ENCODE peak calls at places on chromosomes 6 and 20, in seven cellular contexts. One of them, this sample, is unnamed.

GRCh38 chr20:38129248-38129865 is 35.7 kb downstream of the TGM2 start:
- DNase-seq in prostate gland: no peak
- DNase-seq in breast epithelium: no peak
- DNase-seq in heart left ventricle: no peak
- DNase-seq in IMR-90: no peak
- DNase-seq in NB4: no peak
- DNase-seq in A549: no peak
- DNase-seq in this sample: peak

GRCh38 chr6:149884617-149885016 is 13.3 kb downstream of the RAET1E start:
- DNase-seq in prostate gland: no peak
- DNase-seq in breast epithelium: no peak
- DNase-seq in heart left ventricle: no peak
- DNase-seq in IMR-90: no peak
- DNase-seq in NB4: no peak
- DNase-seq in A549: no peak
- DNase-seq in this sample: no peak

GRCh38 chr20:46724343-46724959 is 15.0 kb downstream of the SLC2A10 start:
- DNase-seq in prostate gland: no peak
- DNase-seq in breast epithelium: no peak
- DNase-seq in heart left ventricle: no peak
- DNase-seq in IMR-90: no peak
- DNase-seq in NB4: no peak
- DNase-seq in A549: no peak
- DNase-seq in this sample: no peak

GRCh38 chr6:41503841-41504525 is 42.2 kb upstream of the FOXP4 start:
- DNase-seq in prostate gland: no peak
- DNase-seq in breast epithelium: peak
- DNase-seq in heart left ventricle: no peak
- DNase-seq in IMR-90: peak
- DNase-seq in NB4: peak
- DNase-seq in A549: peak
- DNase-seq in this sample: no peak

GRCh38 chr6:158026901-158027589 is 45.4 kb downstream of the SYNJ2 start:
- DNase-seq in prostate gland: no peak
- DNase-seq in breast epithelium: no peak
- DNase-seq in heart left ventricle: no peak
- DNase-seq in IMR-90: no peak
- DNase-seq in NB4: no peak
- DNase-seq in A549: no peak
- DNase-seq in this sample: no peak

GRCh38 chr6:34248198-34248726 is 544 bp downstream of the SMIM29 start:
- DNase-seq in prostate gland: no peak
- DNase-seq in breast epithelium: peak
- DNase-seq in heart left ventricle: peak
- DNase-seq in IMR-90: peak
- DNase-seq in NB4: peak
- DNase-seq in A549: peak
- DNase-seq in this sample: peak

GRCh38 chr6:14786008-14786407 is 459.9 kb upstream of the JARID2 start:
- DNase-seq in prostate gland: no peak
- DNase-seq in breast epithelium: no peak
- DNase-seq in heart left ventricle: no peak
- DNase-seq in IMR-90: no peak
- DNase-seq in NB4: no peak
- DNase-seq in A549: no peak
- DNase-seq in this sample: no peak

GRCh38 chr6:54291146-54291545 is 17.1 kb upstream of the TINAG start:
- DNase-seq in prostate gland: no peak
- DNase-seq in breast epithelium: no peak
- DNase-seq in heart left ventricle: no peak
- DNase-seq in IMR-90: peak
- DNase-seq in NB4: peak
- DNase-seq in A549: no peak
- DNase-seq in this sample: no peak

GRCh38 chr6:41088451-41088850 is 15.7 kb downstream of the NFYA start:
- DNase-seq in prostate gland: no peak
- DNase-seq in breast epithelium: peak
- DNase-seq in heart left ventricle: no peak
- DNase-seq in IMR-90: peak
- DNase-seq in NB4: no peak
- DNase-seq in A549: no peak
- DNase-seq in this sample: no peak

GRCh38 chr6:72824833-72825232 is 203.0 kb downstream of the KCNQ5 start:
- DNase-seq in prostate gland: no peak
- DNase-seq in breast epithelium: no peak
- DNase-seq in heart left ventricle: no peak
- DNase-seq in IMR-90: no peak
- DNase-seq in NB4: no peak
- DNase-seq in A549: no peak
- DNase-seq in this sample: no peak

GRCh38 chr6:135832186-135832585 is 19.3 kb upstream of the PDE7B start:
- DNase-seq in prostate gland: no peak
- DNase-seq in breast epithelium: no peak
- DNase-seq in heart left ventricle: no peak
- DNase-seq in IMR-90: no peak
- DNase-seq in NB4: no peak
- DNase-seq in A549: no peak
- DNase-seq in this sample: no peak

GRCh38 chr6:26268659-26269402 is 96.2 kb upstream of the BTN3A2 start:
- DNase-seq in prostate gland: no peak
- DNase-seq in breast epithelium: no peak
- DNase-seq in heart left ventricle: no peak
- DNase-seq in IMR-90: peak
- DNase-seq in NB4: peak
- DNase-seq in A549: no peak
- DNase-seq in this sample: no peak

GRCh38 chr6:82057846-82058554 is 189.5 kb downstream of the IBTK start:
- DNase-seq in prostate gland: no peak
- DNase-seq in breast epithelium: no peak
- DNase-seq in heart left ventricle: peak
- DNase-seq in IMR-90: peak
- DNase-seq in NB4: no peak
- DNase-seq in A549: no peak
- DNase-seq in this sample: no peak

GRCh38 chr6:2773450-2773849 is 8.3 kb downstream of the WRNIP1 start:
- DNase-seq in prostate gland: no peak
- DNase-seq in breast epithelium: no peak
- DNase-seq in heart left ventricle: no peak
- DNase-seq in IMR-90: peak
- DNase-seq in NB4: no peak
- DNase-seq in A549: no peak
- DNase-seq in this sample: no peak

GRCh38 chr6:81105998-81106397 is 646.5 kb downstream of the TENT5A start:
- DNase-seq in prostate gland: no peak
- DNase-seq in breast epithelium: no peak
- DNase-seq in heart left ventricle: no peak
- DNase-seq in IMR-90: no peak
- DNase-seq in NB4: peak
- DNase-seq in A549: no peak
- DNase-seq in this sample: no peak

GRCh38 chr6:143205983-143206382 is 145.3 kb downstream of the AIG1 start:
- DNase-seq in prostate gland: no peak
- DNase-seq in breast epithelium: no peak
- DNase-seq in heart left ventricle: no peak
- DNase-seq in IMR-90: peak
- DNase-seq in NB4: no peak
- DNase-seq in A549: no peak
- DNase-seq in this sample: no peak

GRCh38 chr20:56519551-56519950 is 5.0 kb upstream of the FAM209A start:
- DNase-seq in prostate gland: no peak
- DNase-seq in breast epithelium: no peak
- DNase-seq in heart left ventricle: no peak
- DNase-seq in IMR-90: no peak
- DNase-seq in NB4: no peak
- DNase-seq in A549: no peak
- DNase-seq in this sample: no peak

GRCh38 chr20:50992733-50993457 is 30.0 kb downstream of the KCNG1 start:
- DNase-seq in prostate gland: peak
- DNase-seq in breast epithelium: no peak
- DNase-seq in heart left ventricle: no peak
- DNase-seq in IMR-90: peak
- DNase-seq in NB4: peak
- DNase-seq in A549: peak
- DNase-seq in this sample: no peak

GRCh38 chr6:44009425-44010321 is 117.6 kb downstream of the MRPL14 start:
- DNase-seq in prostate gland: no peak
- DNase-seq in breast epithelium: no peak
- DNase-seq in heart left ventricle: peak
- DNase-seq in IMR-90: peak
- DNase-seq in NB4: no peak
- DNase-seq in A549: no peak
- DNase-seq in this sample: no peak

GRCh38 chr20:44310664-44311639 is at the start of gene FITM2:
- DNase-seq in prostate gland: peak
- DNase-seq in breast epithelium: peak
- DNase-seq in heart left ventricle: peak
- DNase-seq in IMR-90: peak
- DNase-seq in NB4: peak
- DNase-seq in A549: peak
- DNase-seq in this sample: peak
- TF ChIP-seq POLR2A in prostate gland: peak
- TF ChIP-seq POLR2A in breast epithelium: peak
- TF ChIP-seq POLR2A in heart left ventricle: no peak
- TF ChIP-seq POLR2A in IMR-90: peak
- TF ChIP-seq POLR2A in NB4: peak
- TF ChIP-seq POLR2A in A549: peak
- TF ChIP-seq POLR2A in this sample: peak

DNA sequence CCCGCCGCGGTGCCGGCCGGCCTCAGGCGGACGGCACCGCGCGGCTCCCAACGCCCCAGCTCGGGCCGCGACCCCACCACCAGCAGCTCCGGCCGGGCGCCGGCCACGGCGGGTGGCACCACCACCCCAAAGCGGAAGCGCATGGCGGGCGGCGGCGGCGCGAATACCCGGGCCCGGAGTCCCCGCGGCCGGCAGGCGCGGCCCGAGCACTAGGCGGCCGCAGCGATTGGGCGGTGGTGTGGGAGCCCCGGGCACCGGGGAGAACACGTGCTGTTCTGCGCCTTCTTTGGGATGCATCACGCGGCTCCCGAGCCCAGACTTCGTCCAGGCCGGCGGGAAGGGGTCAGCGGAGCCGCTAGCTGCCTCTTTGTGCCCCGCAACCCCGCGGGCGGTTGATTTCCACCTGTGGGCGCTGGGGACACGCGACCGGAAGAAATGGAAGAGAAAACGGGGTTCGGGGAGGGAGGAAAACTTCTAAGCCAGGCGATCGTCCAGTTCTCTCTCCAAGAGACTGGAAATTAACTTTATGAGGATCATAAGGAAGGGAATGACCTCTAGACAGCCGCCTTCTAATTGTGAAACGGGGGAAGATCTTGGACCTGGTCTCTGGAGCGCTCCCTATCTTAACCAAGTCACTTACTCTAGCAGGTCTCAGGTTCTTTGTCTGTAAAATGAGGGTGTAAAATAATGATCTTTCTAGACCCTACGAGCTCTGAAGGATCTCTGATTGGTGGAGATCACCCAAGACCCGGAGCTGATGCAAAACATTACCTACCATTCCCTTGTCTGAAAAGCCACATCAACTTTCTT is at the start of gene EPM2A:
- DNase-seq in prostate gland: peak
- DNase-seq in breast epithelium: peak
- DNase-seq in heart left ventricle: peak
- DNase-seq in IMR-90: peak
- DNase-seq in NB4: peak
- DNase-seq in A549: peak
- DNase-seq in this sample: peak
- TF ChIP-seq POLR2A in prostate gland: no peak
- TF ChIP-seq POLR2A in breast epithelium: peak
- TF ChIP-seq POLR2A in heart left ventricle: no peak
- TF ChIP-seq POLR2A in IMR-90: peak
- TF ChIP-seq POLR2A in NB4: peak
- TF ChIP-seq POLR2A in A549: no peak
- TF ChIP-seq POLR2A in this sample: peak

DNA sequence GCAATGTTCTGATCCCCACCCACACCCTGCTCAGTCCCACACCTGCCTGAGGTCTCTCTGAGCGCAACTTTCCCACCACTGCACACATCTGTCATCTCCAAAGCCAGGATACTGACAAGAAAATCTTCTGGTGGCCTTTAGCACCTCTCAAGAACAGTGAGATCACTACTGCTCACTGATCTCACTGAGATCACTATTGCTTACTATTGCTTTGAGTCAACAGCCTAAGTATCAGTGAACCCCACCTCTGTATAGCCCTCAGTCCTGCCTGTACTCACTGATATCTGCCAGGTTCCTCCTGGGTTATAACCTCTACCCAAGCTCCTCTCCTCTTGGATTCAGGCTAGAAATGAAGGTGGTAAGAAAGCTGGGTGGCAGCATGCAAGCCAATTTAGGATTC is 6.3 kb downstream of the TNFRSF21 start:
- DNase-seq in prostate gland: no peak
- DNase-seq in breast epithelium: no peak
- DNase-seq in heart left ventricle: no peak
- DNase-seq in IMR-90: no peak
- DNase-seq in NB4: no peak
- DNase-seq in A549: no peak
- DNase-seq in this sample: no peak
- TF ChIP-seq POLR2A in prostate gland: no peak
- TF ChIP-seq POLR2A in breast epithelium: no peak
- TF ChIP-seq POLR2A in heart left ventricle: no peak
- TF ChIP-seq POLR2A in IMR-90: no peak
- TF ChIP-seq POLR2A in NB4: no peak
- TF ChIP-seq POLR2A in A549: no peak
- TF ChIP-seq POLR2A in this sample: no peak

GRCh38 chr20:60693513-60694133 is 558.4 kb upstream of the CDH4 start:
- DNase-seq in prostate gland: no peak
- DNase-seq in breast epithelium: no peak
- DNase-seq in heart left ventricle: no peak
- DNase-seq in IMR-90: no peak
- DNase-seq in NB4: no peak
- DNase-seq in A549: no peak
- DNase-seq in this sample: no peak

GRCh38 chr20:60695223-60695622 is 556.8 kb upstream of the CDH4 start:
- DNase-seq in prostate gland: no peak
- DNase-seq in breast epithelium: no peak
- DNase-seq in heart left ventricle: no peak
- DNase-seq in IMR-90: peak
- DNase-seq in NB4: peak
- DNase-seq in A549: peak
- DNase-seq in this sample: no peak

GRCh38 chr20:60697252-60697651 is 554.8 kb upstream of the CDH4 start:
- DNase-seq in prostate gland: no peak
- DNase-seq in breast epithelium: no peak
- DNase-seq in heart left ventricle: no peak
- DNase-seq in IMR-90: peak
- DNase-seq in NB4: no peak
- DNase-seq in A549: no peak
- DNase-seq in this sample: no peak

GRCh38 chr20:60691966-60692615 is 560.0 kb upstream of the CDH4 start:
- DNase-seq in prostate gland: no peak
- DNase-seq in breast epithelium: no peak
- DNase-seq in heart left ventricle: no peak
- DNase-seq in IMR-90: no peak
- DNase-seq in NB4: no peak
- DNase-seq in A549: no peak
- DNase-seq in this sample: no peak

DNA sequence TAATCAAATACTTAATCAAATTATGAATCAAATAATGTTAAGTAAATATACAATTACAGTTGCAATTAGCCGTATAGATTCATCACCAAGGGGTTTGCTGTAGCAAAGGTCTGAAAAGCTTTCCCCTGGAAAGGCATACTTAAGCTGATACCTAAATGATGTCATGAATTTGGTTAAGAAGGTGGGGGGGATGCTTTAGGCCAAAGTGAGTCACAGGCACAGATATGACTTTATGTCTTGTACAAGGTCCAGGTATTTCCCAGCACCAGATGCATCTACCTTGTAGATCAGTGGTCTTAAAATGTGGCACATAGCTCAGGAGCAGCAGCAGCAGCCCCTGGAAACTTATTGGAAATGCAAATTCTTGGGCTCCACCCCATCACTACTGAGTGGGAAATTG is 557.3 kb upstream of the CDH4 start:
- DNase-seq in prostate gland: no peak
- DNase-seq in breast epithelium: no peak
- DNase-seq in heart left ventricle: no peak
- DNase-seq in IMR-90: peak
- DNase-seq in NB4: peak
- DNase-seq in A549: no peak
- DNase-seq in this sample: no peak
- TF ChIP-seq POLR2A in prostate gland: no peak
- TF ChIP-seq POLR2A in breast epithelium: no peak
- TF ChIP-seq POLR2A in heart left ventricle: no peak
- TF ChIP-seq POLR2A in IMR-90: no peak
- TF ChIP-seq POLR2A in NB4: no peak
- TF ChIP-seq POLR2A in A549: no peak
- TF ChIP-seq POLR2A in this sample: no peak

This sample was measured in Peyer's patch.